ENCODE peak calls at places on chromosomes 2 and 18, in six cellular contexts. One of them, this sample, is unnamed.
A peak's percentile ranks its signal among the peaks of the same experiment; 100 is the strongest.

GRCh38 chr2:240179941-240180666 is 39.6 kb upstream of the OTOS start:
- DNase-seq in thoracic aorta: no peak
- DNase-seq in lung: no peak
- DNase-seq in MM.1S: no peak
- DNase-seq in epithelial cell of esophagus: peak; percentile 51
- DNase-seq in transverse colon: no peak
- DNase-seq in this sample: no peak

GRCh38 chr2:218010838-218011616 is 8.2 kb upstream of the TNS1 start:
- DNase-seq in thoracic aorta: no peak
- DNase-seq in lung: no peak
- DNase-seq in MM.1S: no peak
- DNase-seq in epithelial cell of esophagus: no peak
- DNase-seq in transverse colon: no peak
- DNase-seq in this sample: no peak

GRCh38 chr2:60936757-60937156 is 55.4 kb downstream of the REL start:
- DNase-seq in thoracic aorta: no peak
- DNase-seq in lung: no peak
- DNase-seq in MM.1S: no peak
- DNase-seq in epithelial cell of esophagus: no peak
- DNase-seq in transverse colon: no peak
- DNase-seq in this sample: no peak

GRCh38 chr2:14626873-14627272 is 5.6 kb upstream of the LRATD1 start:
- DNase-seq in thoracic aorta: no peak
- DNase-seq in lung: peak; percentile 42
- DNase-seq in MM.1S: peak; percentile 12
- DNase-seq in epithelial cell of esophagus: peak; percentile 65
- DNase-seq in transverse colon: no peak
- DNase-seq in this sample: no peak

GRCh38 chr2:232901711-232902578 is 31.9 kb downstream of the SNORC start:
- DNase-seq in thoracic aorta: no peak
- DNase-seq in lung: no peak
- DNase-seq in MM.1S: no peak
- DNase-seq in epithelial cell of esophagus: peak; percentile 91
- DNase-seq in transverse colon: no peak
- DNase-seq in this sample: no peak

GRCh38 chr2:9074930-9075329 is 71.4 kb upstream of the MBOAT2 start:
- DNase-seq in thoracic aorta: no peak
- DNase-seq in lung: no peak
- DNase-seq in MM.1S: no peak
- DNase-seq in epithelial cell of esophagus: peak; percentile 62
- DNase-seq in transverse colon: no peak
- DNase-seq in this sample: no peak

GRCh38 chr2:177398290-177398683 is 5.7 kb downstream of the AGPS start:
- DNase-seq in thoracic aorta: no peak
- DNase-seq in lung: no peak
- DNase-seq in MM.1S: no peak
- DNase-seq in epithelial cell of esophagus: no peak
- DNase-seq in transverse colon: no peak
- DNase-seq in this sample: no peak

GRCh38 chr2:16774980-16775963 is 109.6 kb upstream of the CYRIA start:
- DNase-seq in thoracic aorta: no peak
- DNase-seq in lung: no peak
- DNase-seq in MM.1S: no peak
- DNase-seq in epithelial cell of esophagus: peak; percentile 70
- DNase-seq in transverse colon: no peak
- DNase-seq in this sample: no peak

GRCh38 chr2:237191693-237192076 is 106.0 kb downstream of the COPS8 start:
- DNase-seq in thoracic aorta: no peak
- DNase-seq in lung: no peak
- DNase-seq in MM.1S: no peak
- DNase-seq in epithelial cell of esophagus: no peak
- DNase-seq in transverse colon: no peak
- DNase-seq in this sample: no peak

GRCh38 chr2:74671479-74671878 is 17.4 kb downstream of the SEMA4F start:
- DNase-seq in thoracic aorta: no peak
- DNase-seq in lung: no peak
- DNase-seq in MM.1S: no peak
- DNase-seq in epithelial cell of esophagus: peak; percentile 74
- DNase-seq in transverse colon: no peak
- DNase-seq in this sample: no peak

GRCh38 chr18:23337599-23338444 is 115.3 kb upstream of the RIOK3 start:
- DNase-seq in thoracic aorta: no peak
- DNase-seq in lung: no peak
- DNase-seq in MM.1S: no peak
- DNase-seq in epithelial cell of esophagus: peak; percentile 7
- DNase-seq in transverse colon: no peak
- DNase-seq in this sample: no peak

GRCh38 chr2:160338891-160339290 is 138.8 kb upstream of the ITGB6 start:
- DNase-seq in thoracic aorta: no peak
- DNase-seq in lung: no peak
- DNase-seq in MM.1S: no peak
- DNase-seq in epithelial cell of esophagus: no peak
- DNase-seq in transverse colon: peak; percentile 22
- DNase-seq in this sample: no peak

GRCh38 chr2:173050684-173051083 is 25.0 kb upstream of the MAP3K20 start:
- DNase-seq in thoracic aorta: no peak
- DNase-seq in lung: no peak
- DNase-seq in MM.1S: no peak
- DNase-seq in epithelial cell of esophagus: peak; percentile 70
- DNase-seq in transverse colon: no peak
- DNase-seq in this sample: no peak

GRCh38 chr2:96316999-96317398 is 8.1 kb upstream of the ITPRIPL1 start:
- DNase-seq in thoracic aorta: no peak
- DNase-seq in lung: no peak
- DNase-seq in MM.1S: no peak
- DNase-seq in epithelial cell of esophagus: no peak
- DNase-seq in transverse colon: no peak
- DNase-seq in this sample: no peak

GRCh38 chr2:214410918-214411554 is at the start of gene VWC2L:
- DNase-seq in thoracic aorta: no peak
- DNase-seq in lung: peak; percentile 66
- DNase-seq in MM.1S: peak; percentile 71
- DNase-seq in epithelial cell of esophagus: peak; percentile 89
- DNase-seq in transverse colon: peak; percentile 20
- DNase-seq in this sample: peak; percentile 44

GRCh38 chr2:38158361-38159128 is 82.6 kb upstream of the CYP1B1 start:
- DNase-seq in thoracic aorta: no peak
- DNase-seq in lung: no peak
- DNase-seq in MM.1S: no peak
- DNase-seq in epithelial cell of esophagus: no peak
- DNase-seq in transverse colon: no peak
- DNase-seq in this sample: no peak

GRCh38 chr2:236627846-236628245 is 58.2 kb downstream of the ACKR3 start:
- DNase-seq in thoracic aorta: no peak
- DNase-seq in lung: no peak
- DNase-seq in MM.1S: no peak
- DNase-seq in epithelial cell of esophagus: no peak
- DNase-seq in transverse colon: no peak
- DNase-seq in this sample: no peak

GRCh38 chr18:24019641-24020331 is 5.2 kb downstream of the TTC39C start:
- DNase-seq in thoracic aorta: no peak
- DNase-seq in lung: no peak
- DNase-seq in MM.1S: peak; percentile 96
- DNase-seq in epithelial cell of esophagus: no peak
- DNase-seq in transverse colon: no peak
- DNase-seq in this sample: peak; percentile 95

GRCh38 chr2:241670333-241671110 is 16.1 kb downstream of the DTYMK start:
- DNase-seq in thoracic aorta: no peak
- DNase-seq in lung: no peak
- DNase-seq in MM.1S: no peak
- DNase-seq in epithelial cell of esophagus: no peak
- DNase-seq in transverse colon: no peak
- DNase-seq in this sample: no peak

GRCh38 chr18:76988015-76988826 is 144.4 kb downstream of the MBP start:
- DNase-seq in thoracic aorta: no peak
- DNase-seq in lung: no peak
- DNase-seq in MM.1S: no peak
- DNase-seq in epithelial cell of esophagus: no peak
- DNase-seq in transverse colon: no peak
- DNase-seq in this sample: no peak

GRCh38 chr2:229193281-229193680 is 77.8 kb downstream of the PID1 start:
- DNase-seq in thoracic aorta: no peak
- DNase-seq in lung: no peak
- DNase-seq in MM.1S: no peak
- DNase-seq in epithelial cell of esophagus: no peak
- DNase-seq in transverse colon: no peak
- DNase-seq in this sample: no peak

GRCh38 chr2:3942841-3943240 is 239.5 kb downstream of the DCDC2C start:
- DNase-seq in thoracic aorta: no peak
- DNase-seq in lung: no peak
- DNase-seq in MM.1S: no peak
- DNase-seq in epithelial cell of esophagus: no peak
- DNase-seq in transverse colon: no peak
- DNase-seq in this sample: no peak

GRCh38 chr2:168935810-168936581 is 34.9 kb downstream of the G6PC2 start:
- DNase-seq in thoracic aorta: no peak
- DNase-seq in lung: no peak
- DNase-seq in MM.1S: no peak
- DNase-seq in epithelial cell of esophagus: peak; percentile 78
- DNase-seq in transverse colon: no peak
- DNase-seq in this sample: no peak

GRCh38 chr2:70514612-70515055 is 39.0 kb downstream of the TGFA start:
- DNase-seq in thoracic aorta: no peak
- DNase-seq in lung: peak; percentile 80
- DNase-seq in MM.1S: no peak
- DNase-seq in epithelial cell of esophagus: peak; percentile 50
- DNase-seq in transverse colon: peak; percentile 95
- DNase-seq in this sample: no peak

GRCh38 chr2:1739322-1739957 is 4.9 kb downstream of the PXDN start:
- DNase-seq in thoracic aorta: no peak
- DNase-seq in lung: no peak
- DNase-seq in MM.1S: no peak
- DNase-seq in epithelial cell of esophagus: no peak
- DNase-seq in transverse colon: no peak
- DNase-seq in this sample: no peak
- H3K4me3 ChIP-seq in thoracic aorta: peak overlapping the region; percentile 26
- H3K4me3 ChIP-seq in lung: no peak overlapping the region
- H3K4me3 ChIP-seq in MM.1S: no peak overlapping the region
- H3K4me3 ChIP-seq in epithelial cell of esophagus: no peak overlapping the region
- H3K4me3 ChIP-seq in transverse colon: no peak overlapping the region
- H3K4me3 ChIP-seq in this sample: no peak overlapping the region

DNA sequence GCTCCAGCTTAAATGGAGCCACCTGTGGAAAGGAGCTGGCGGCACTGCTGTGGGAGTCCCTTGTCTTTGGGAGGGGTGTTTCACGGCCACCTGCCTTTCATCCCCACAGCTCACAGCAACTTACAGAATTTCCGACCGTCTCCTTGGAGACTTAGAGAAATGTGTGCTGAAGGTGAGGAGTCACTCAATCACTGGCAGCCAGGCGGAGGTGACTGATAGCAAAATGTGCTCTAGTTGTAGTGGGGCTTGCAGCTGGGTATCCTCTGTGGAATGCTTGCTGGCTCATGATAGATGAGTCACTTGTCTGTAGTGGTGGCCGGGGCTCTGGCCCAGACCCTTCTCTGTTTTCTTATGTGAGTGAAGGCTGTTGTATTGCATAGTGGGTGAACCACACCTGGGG is 110.7 kb downstream of the SH3RF3 start:
- DNase-seq in thoracic aorta: no peak
- DNase-seq in lung: no peak
- DNase-seq in MM.1S: no peak
- DNase-seq in epithelial cell of esophagus: peak; percentile 49
- DNase-seq in transverse colon: no peak
- DNase-seq in this sample: no peak
- H3K4me3 ChIP-seq in thoracic aorta: no peak overlapping the region
- H3K4me3 ChIP-seq in lung: no peak overlapping the region
- H3K4me3 ChIP-seq in MM.1S: no peak overlapping the region
- H3K4me3 ChIP-seq in epithelial cell of esophagus: no peak overlapping the region
- H3K4me3 ChIP-seq in transverse colon: no peak overlapping the region
- H3K4me3 ChIP-seq in this sample: no peak overlapping the region

GRCh38 chr2:45006041-45006941 is 3.0 kb downstream of the SIX2 start:
- DNase-seq in thoracic aorta: no peak
- DNase-seq in lung: no peak
- DNase-seq in MM.1S: no peak
- DNase-seq in epithelial cell of esophagus: no peak
- DNase-seq in transverse colon: no peak
- DNase-seq in this sample: no peak

GRCh38 chr2:45005261-45006002 is 3.8 kb downstream of the SIX2 start:
- DNase-seq in thoracic aorta: no peak
- DNase-seq in lung: no peak
- DNase-seq in MM.1S: no peak
- DNase-seq in epithelial cell of esophagus: no peak
- DNase-seq in transverse colon: no peak
- DNase-seq in this sample: no peak

GRCh38 chr2:45002661-45003210 is 6.5 kb downstream of the SIX2 start:
- DNase-seq in thoracic aorta: no peak
- DNase-seq in lung: no peak
- DNase-seq in MM.1S: no peak
- DNase-seq in epithelial cell of esophagus: no peak
- DNase-seq in transverse colon: no peak
- DNase-seq in this sample: no peak

GRCh38 chr2:45003586-45004568 is 5.4 kb downstream of the SIX2 start:
- DNase-seq in thoracic aorta: no peak
- DNase-seq in lung: no peak
- DNase-seq in MM.1S: no peak
- DNase-seq in epithelial cell of esophagus: no peak
- DNase-seq in transverse colon: no peak
- DNase-seq in this sample: no peak

DNA sequence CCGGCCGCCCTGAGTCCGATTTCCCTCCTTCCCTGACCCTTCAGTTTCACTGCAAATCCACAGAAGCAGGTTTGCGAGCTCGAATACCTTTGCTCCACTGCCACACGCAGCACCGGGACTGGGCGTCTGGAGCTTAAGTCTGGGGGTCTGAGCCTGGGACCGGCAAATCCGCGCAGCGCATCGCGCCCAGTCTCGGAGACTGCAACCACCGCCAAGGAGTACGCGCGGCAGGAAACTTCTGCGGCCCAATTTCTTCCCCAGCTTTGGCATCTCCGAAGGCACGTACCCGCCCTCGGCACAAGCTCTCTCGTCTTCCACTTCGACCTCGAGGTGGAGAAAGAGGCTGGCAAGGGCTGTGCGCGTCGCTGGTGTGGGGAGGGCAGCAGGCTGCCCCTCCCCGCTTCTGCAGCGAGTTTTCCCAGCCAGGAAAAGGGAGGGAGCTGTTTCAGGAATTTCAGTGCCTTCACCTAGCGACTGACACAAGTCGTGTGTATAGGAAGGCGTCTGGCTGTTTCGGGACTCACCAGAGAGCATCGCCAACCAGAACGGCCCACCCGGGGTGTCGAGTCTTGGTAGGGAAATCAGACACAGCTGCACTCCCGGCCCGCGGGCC is 4.6 kb downstream of the SIX2 start:
- DNase-seq in thoracic aorta: no peak
- DNase-seq in lung: no peak
- DNase-seq in MM.1S: no peak
- DNase-seq in epithelial cell of esophagus: no peak
- DNase-seq in transverse colon: no peak
- DNase-seq in this sample: no peak
- H3K4me3 ChIP-seq in thoracic aorta: peak overlapping the region; percentile 11
- H3K4me3 ChIP-seq in lung: no peak overlapping the region
- H3K4me3 ChIP-seq in MM.1S: no peak overlapping the region
- H3K4me3 ChIP-seq in epithelial cell of esophagus: peak overlapping the region; percentile 8
- H3K4me3 ChIP-seq in transverse colon: no peak overlapping the region
- H3K4me3 ChIP-seq in this sample: no peak overlapping the region

GRCh38 chr2:195820867-195821565 is 164.0 kb downstream of the SLC39A10 start:
- DNase-seq in thoracic aorta: no peak
- DNase-seq in lung: no peak
- DNase-seq in MM.1S: no peak
- DNase-seq in epithelial cell of esophagus: no peak
- DNase-seq in transverse colon: no peak
- DNase-seq in this sample: no peak
- H3K4me3 ChIP-seq in thoracic aorta: no peak overlapping the region
- H3K4me3 ChIP-seq in lung: no peak overlapping the region
- H3K4me3 ChIP-seq in MM.1S: no peak overlapping the region
- H3K4me3 ChIP-seq in epithelial cell of esophagus: no peak overlapping the region
- H3K4me3 ChIP-seq in transverse colon: no peak overlapping the region
- H3K4me3 ChIP-seq in this sample: no peak overlapping the region

This sample was measured in Jurkat, Clone E6-1.